ENCODE peak calls at places on chromosomes 5 and 9, in seven cellular contexts. F is activated CD4-positive, CD25-positive, alpha-beta regulatory T cell treated with anti-CD3 and anti-CD28 coated beads, Interleukin-2, amount 50 U/mL, for 72 hours; N is stimulated activated CD4-positive, alpha-beta T cell treated with anti-CD3 and anti-CD28 coated beads, Interleukin-4, amount 100 ng/mL, for 24 hours; W is cardiac muscle cell; U is pancreas; S is NCI-H345; H is endothelial cell. Y is an unnamed sample.

GRCh38 chr5:153569036-153569435 is 78.6 kb downstream of the GRIA1 start:
- DNase-seq in F (no peak), N (no peak), W (no peak), U (no peak), S (no peak), H (no peak), Y (no peak)

GRCh38 chr5:32259033-32259432 is 53.7 kb downstream of the MTMR12 start:
- DNase-seq in F (no peak), N (no peak), W (no peak), U (no peak), S (no peak), H (no peak), Y (no peak)

GRCh38 chr9:123073991-123074422 is 40.5 kb downstream of the GPR21 start:
- DNase-seq in F (no peak), N (no peak), W (peak), U (no peak), S (no peak), H (no peak), Y (no peak)

GRCh38 chr9:974064-974992 is 2.1 kb upstream of the DMRT3 start:
- DNase-seq in F (no peak), N (no peak), W (no peak), U (no peak), S (no peak), H (no peak), Y (no peak)

GRCh38 chr5:158807947-158808346 is 291.8 kb downstream of the EBF1 start:
- DNase-seq in F (no peak), N (no peak), W (peak), U (no peak), S (no peak), H (no peak), Y (no peak)

GRCh38 chr5:19987594-19988345 is at the start of gene CDH18:
- DNase-seq in F (no peak), N (no peak), W (peak), U (peak), S (peak), H (peak), Y (no peak)

GRCh38 chr5:135446615-135447014 is 533 bp downstream of the DCANP1 start:
- DNase-seq in F (no peak), N (no peak), W (no peak), U (no peak), S (no peak), H (no peak), Y (peak)

GRCh38 chr5:168592014-168592368 is 12.8 kb upstream of the PANK3 start:
- DNase-seq in F (no peak), N (no peak), W (peak), U (no peak), S (no peak), H (no peak), Y (peak)

GRCh38 chr9:108443741-108444140 is 412.0 kb downstream of the ACTL7B start:
- DNase-seq in F (no peak), N (no peak), W (peak), U (no peak), S (peak), H (no peak), Y (no peak)

GRCh38 chr9:87498046-87498815 is 564 bp downstream of the DAPK1 start:
- DNase-seq in F (no peak), N (no peak), W (peak), U (peak), S (peak), H (peak), Y (peak)

GRCh38 chr5:60377826-60378225 is 322.1 kb downstream of the DEPDC1B start:
- DNase-seq in F (no peak), N (no peak), W (no peak), U (no peak), S (no peak), H (no peak), Y (no peak)

GRCh38 chr5:56319281-56320242 is 86.4 kb upstream of the ANKRD55 start:
- DNase-seq in F (no peak), N (no peak), W (peak), U (no peak), S (peak), H (no peak), Y (no peak)

GRCh38 chr9:121780641-121781040 is 129.2 kb downstream of the DAB2IP start:
- DNase-seq in F (peak), N (no peak), W (no peak), U (no peak), S (peak), H (no peak), Y (no peak)

Y was measured in left lobe of liver.